ENCODE peak calls at places on chromosomes 5 and 9, in nine cellular contexts. One of them, this sample, is unnamed.

GRCh38 chr5:129382921-129383672 is 77.0 kb upstream of the ADAMTS19 start:
- DNase-seq in colonic mucosa: no peak
- DNase-seq in CD4-positive, CD25-positive, alpha-beta regulatory T cell: no peak
- DNase-seq in mesenchymal stem cell: peak; percentile 70
- DNase-seq in GM04503: no peak
- DNase-seq in LHCN-M2: peak; percentile 25
- DNase-seq in germinal center: no peak
- DNase-seq in heart left ventricle: no peak
- DNase-seq in AG08395: no peak
- DNase-seq in this sample: no peak

GRCh38 chr5:72283358-72283757 is 36.7 kb downstream of the MRPS27 start:
- DNase-seq in germinal center: no peak
- DNase-seq in CD4-positive, CD25-positive, alpha-beta regulatory T cell: no peak
- DNase-seq in AG08395: no peak
- DNase-seq in mesenchymal stem cell: peak; percentile 26
- DNase-seq in GM04503: no peak
- DNase-seq in LHCN-M2: no peak
- DNase-seq in colonic mucosa: no peak
- DNase-seq in heart left ventricle: no peak
- DNase-seq in this sample: no peak

GRCh38 chr9:8558176-8558575 is 758.6 kb upstream of the DMAC1 start:
- DNase-seq in heart left ventricle: no peak
- DNase-seq in mesenchymal stem cell: peak; percentile 62
- DNase-seq in CD4-positive, CD25-positive, alpha-beta regulatory T cell: no peak
- DNase-seq in LHCN-M2: no peak
- DNase-seq in germinal center: no peak
- DNase-seq in colonic mucosa: no peak
- DNase-seq in GM04503: no peak
- DNase-seq in AG08395: no peak
- DNase-seq in this sample: no peak

GRCh38 chr5:163440954-163441353 is 3.6 kb downstream of the CCNG1 start:
- DNase-seq in CD4-positive, CD25-positive, alpha-beta regulatory T cell: no peak
- DNase-seq in AG08395: no peak
- DNase-seq in germinal center: no peak
- DNase-seq in LHCN-M2: no peak
- DNase-seq in colonic mucosa: no peak
- DNase-seq in heart left ventricle: no peak
- DNase-seq in GM04503: no peak
- DNase-seq in mesenchymal stem cell: no peak
- DNase-seq in this sample: no peak

GRCh38 chr9:88852794-88853193 is 138.5 kb upstream of the S1PR3 start:
- DNase-seq in GM04503: peak; percentile 59
- DNase-seq in CD4-positive, CD25-positive, alpha-beta regulatory T cell: no peak
- DNase-seq in germinal center: no peak
- DNase-seq in LHCN-M2: peak; percentile 97
- DNase-seq in heart left ventricle: no peak
- DNase-seq in AG08395: peak; percentile 84
- DNase-seq in colonic mucosa: no peak
- DNase-seq in mesenchymal stem cell: peak; percentile 93
- DNase-seq in this sample: no peak

GRCh38 chr5:27437594-27438200 is 399.3 kb upstream of the CDH9 start:
- DNase-seq in germinal center: no peak
- DNase-seq in LHCN-M2: peak; percentile 53
- DNase-seq in AG08395: no peak
- DNase-seq in mesenchymal stem cell: no peak
- DNase-seq in CD4-positive, CD25-positive, alpha-beta regulatory T cell: no peak
- DNase-seq in heart left ventricle: no peak
- DNase-seq in GM04503: no peak
- DNase-seq in colonic mucosa: no peak
- DNase-seq in this sample: no peak

GRCh38 chr5:6781711-6782110 is 68.5 kb downstream of the TENT4A start:
- DNase-seq in germinal center: no peak
- DNase-seq in LHCN-M2: peak; percentile 32
- DNase-seq in AG08395: peak; percentile 33
- DNase-seq in CD4-positive, CD25-positive, alpha-beta regulatory T cell: no peak
- DNase-seq in colonic mucosa: no peak
- DNase-seq in GM04503: no peak
- DNase-seq in mesenchymal stem cell: no peak
- DNase-seq in heart left ventricle: no peak
- DNase-seq in this sample: no peak

GRCh38 chr5:122228728-122229392 is 83.2 kb upstream of the SNCAIP start:
- DNase-seq in germinal center: no peak
- DNase-seq in AG08395: no peak
- DNase-seq in mesenchymal stem cell: no peak
- DNase-seq in CD4-positive, CD25-positive, alpha-beta regulatory T cell: no peak
- DNase-seq in GM04503: no peak
- DNase-seq in heart left ventricle: no peak
- DNase-seq in colonic mucosa: no peak
- DNase-seq in LHCN-M2: no peak
- DNase-seq in this sample: no peak

GRCh38 chr5:141001854-141002666 is 35.8 kb downstream of the PCDHAC2 start:
- DNase-seq in mesenchymal stem cell: peak; percentile 37
- DNase-seq in germinal center: no peak
- DNase-seq in GM04503: no peak
- DNase-seq in colonic mucosa: peak; percentile 16
- DNase-seq in heart left ventricle: peak; percentile 7
- DNase-seq in LHCN-M2: no peak
- DNase-seq in AG08395: no peak
- DNase-seq in CD4-positive, CD25-positive, alpha-beta regulatory T cell: no peak
- DNase-seq in this sample: no peak

GRCh38 chr5:124401247-124402143 is 344.9 kb downstream of the ZNF608 start:
- DNase-seq in CD4-positive, CD25-positive, alpha-beta regulatory T cell: no peak
- DNase-seq in heart left ventricle: no peak
- DNase-seq in germinal center: no peak
- DNase-seq in mesenchymal stem cell: no peak
- DNase-seq in colonic mucosa: no peak
- DNase-seq in AG08395: no peak
- DNase-seq in GM04503: no peak
- DNase-seq in LHCN-M2: no peak
- DNase-seq in this sample: no peak

GRCh38 chr9:99296375-99296951 is 74.4 kb downstream of the SEC61B start:
- DNase-seq in colonic mucosa: no peak
- DNase-seq in heart left ventricle: peak; percentile 27
- DNase-seq in LHCN-M2: no peak
- DNase-seq in CD4-positive, CD25-positive, alpha-beta regulatory T cell: peak; percentile 41
- DNase-seq in germinal center: peak; percentile 41
- DNase-seq in AG08395: peak; percentile 25
- DNase-seq in mesenchymal stem cell: no peak
- DNase-seq in GM04503: no peak
- DNase-seq in this sample: peak; percentile 72